ENCODE peak calls at places on chromosome 18, in five cellular contexts. One of them, this sample, is unnamed.

GRCh38 chr18:74480149-74480651 is 16.0 kb upstream of the CNDP2 start:
- DNase-seq in HepG2: peak
- DNase-seq in GM12891: no peak
- DNase-seq in K562: peak
- DNase-seq in H1: no peak
- DNase-seq in this sample: no peak

GRCh38 chr18:76687271-76688006 is 134.9 kb upstream of the ZNF236 start:
- DNase-seq in HepG2: no peak
- DNase-seq in GM12891: no peak
- DNase-seq in K562: no peak
- DNase-seq in H1: no peak
- DNase-seq in this sample: no peak

GRCh38 chr18:47992266-47992665 is 61.8 kb upstream of the SMAD2 start:
- DNase-seq in HepG2: no peak
- DNase-seq in GM12891: no peak
- DNase-seq in K562: no peak
- DNase-seq in H1: no peak
- DNase-seq in this sample: no peak

GRCh38 chr18:27045342-27045741 is 139.8 kb downstream of the CHST9 start:
- DNase-seq in HepG2: no peak
- DNase-seq in GM12891: no peak
- DNase-seq in K562: no peak
- DNase-seq in H1: no peak
- DNase-seq in this sample: no peak

GRCh38 chr18:48831113-48831759 is 119.5 kb downstream of the SMAD7 start:
- DNase-seq in HepG2: no peak
- DNase-seq in GM12891: no peak
- DNase-seq in K562: no peak
- DNase-seq in H1: no peak
- DNase-seq in this sample: no peak

GRCh38 chr18:70319185-70319584 is 30.3 kb downstream of the SOCS6 start:
- DNase-seq in HepG2: no peak
- DNase-seq in GM12891: no peak
- DNase-seq in K562: no peak
- DNase-seq in H1: no peak
- DNase-seq in this sample: no peak

GRCh38 chr18:48819276-48819675 is 131.5 kb downstream of the SMAD7 start:
- DNase-seq in HepG2: no peak
- DNase-seq in GM12891: no peak
- DNase-seq in K562: no peak
- DNase-seq in H1: no peak
- DNase-seq in this sample: no peak

GRCh38 chr18:41940506-41941215 is 14.4 kb upstream of the PIK3C3 start:
- DNase-seq in HepG2: no peak
- DNase-seq in GM12891: no peak
- DNase-seq in K562: no peak
- DNase-seq in H1: peak
- DNase-seq in this sample: no peak

GRCh38 chr18:12934454-12935071 is 13.2 kb upstream of the SEH1L start:
- DNase-seq in HepG2: peak
- DNase-seq in GM12891: peak
- DNase-seq in K562: peak
- DNase-seq in H1: no peak
- DNase-seq in this sample: no peak

GRCh38 chr18:24231773-24232735 is 93.2 kb downstream of the CABYR start:
- DNase-seq in HepG2: no peak
- DNase-seq in GM12891: no peak
- DNase-seq in K562: no peak
- DNase-seq in H1: no peak
- DNase-seq in this sample: no peak

GRCh38 chr18:13521418-13521817 is 204.9 kb downstream of the FAM210A start:
- DNase-seq in HepG2: no peak
- DNase-seq in GM12891: no peak
- DNase-seq in K562: no peak
- DNase-seq in H1: no peak
- DNase-seq in this sample: no peak

GRCh38 chr18:13006731-13007550 is 15.8 kb downstream of the CEP192 start:
- DNase-seq in HepG2: no peak
- DNase-seq in GM12891: no peak
- DNase-seq in K562: no peak
- DNase-seq in H1: no peak
- DNase-seq in this sample: no peak

GRCh38 chr18:10715791-10716190 is 190.0 kb downstream of the NAPG start:
- DNase-seq in HepG2: no peak
- DNase-seq in GM12891: no peak
- DNase-seq in K562: no peak
- DNase-seq in H1: no peak
- DNase-seq in this sample: no peak
- TF ChIP-seq TAF1 in HepG2: no peak
- TF ChIP-seq TAF1 in GM12891: no peak
- TF ChIP-seq TAF1 in K562: no peak
- TF ChIP-seq TAF1 in H1: no peak
- TF ChIP-seq TAF1 in this sample: no peak

GRCh38 chr18:22822024-22822423 is 111.1 kb upstream of the RBBP8 start:
- DNase-seq in HepG2: no peak
- DNase-seq in GM12891: no peak
- DNase-seq in K562: no peak
- DNase-seq in H1: peak
- DNase-seq in this sample: no peak
- TF ChIP-seq POLR2AphosphoS5 in HepG2: no peak
- TF ChIP-seq POLR2AphosphoS5 in GM12891: no peak
- TF ChIP-seq POLR2AphosphoS5 in K562: no peak
- TF ChIP-seq POLR2AphosphoS5 in H1: no peak
- TF ChIP-seq POLR2AphosphoS5 in this sample: no peak

GRCh38 chr18:37501136-37501535 is 64.5 kb downstream of the CELF4 start:
- DNase-seq in HepG2: no peak
- DNase-seq in GM12891: no peak
- DNase-seq in K562: no peak
- DNase-seq in H1: no peak
- DNase-seq in this sample: no peak

GRCh38 chr18:37499913-37500312 is 65.7 kb downstream of the CELF4 start:
- DNase-seq in HepG2: no peak
- DNase-seq in GM12891: no peak
- DNase-seq in K562: no peak
- DNase-seq in H1: no peak
- DNase-seq in this sample: no peak

GRCh38 chr18:37499008-37499407 is 66.6 kb downstream of the CELF4 start:
- DNase-seq in HepG2: no peak
- DNase-seq in GM12891: no peak
- DNase-seq in K562: no peak
- DNase-seq in H1: no peak
- DNase-seq in this sample: no peak

GRCh38 chr18:37502601-37503000 is 63.0 kb downstream of the CELF4 start:
- DNase-seq in HepG2: no peak
- DNase-seq in GM12891: no peak
- DNase-seq in K562: no peak
- DNase-seq in H1: no peak
- DNase-seq in this sample: no peak

DNA sequence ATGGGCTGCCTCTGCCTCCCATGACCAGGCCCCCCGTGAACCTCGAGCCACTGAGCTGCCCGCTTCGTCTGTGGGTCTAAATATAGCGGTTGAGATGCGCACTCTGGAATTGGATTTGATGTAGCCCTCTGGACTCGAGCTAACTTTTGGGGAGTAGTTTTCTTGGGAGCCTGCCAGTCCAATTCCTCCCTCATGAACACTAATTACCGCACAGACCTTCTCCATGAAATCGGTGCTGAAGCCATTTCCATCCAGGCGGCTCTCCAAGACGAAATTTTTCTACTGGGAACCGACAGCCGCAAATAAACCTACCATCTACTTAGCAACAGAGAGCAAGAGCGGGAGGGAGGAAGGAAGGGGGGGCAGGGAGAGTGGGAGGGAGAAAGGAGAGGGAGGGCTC is 63.6 kb downstream of the CELF4 start:
- DNase-seq in HepG2: no peak
- DNase-seq in GM12891: no peak
- DNase-seq in K562: no peak
- DNase-seq in H1: no peak
- DNase-seq in this sample: no peak
- TF ChIP-seq POLR2A in HepG2: no peak
- TF ChIP-seq POLR2A in GM12891: no peak
- TF ChIP-seq POLR2A in K562: no peak
- TF ChIP-seq POLR2A in H1: no peak
- TF ChIP-seq POLR2A in this sample: no peak

DNA sequence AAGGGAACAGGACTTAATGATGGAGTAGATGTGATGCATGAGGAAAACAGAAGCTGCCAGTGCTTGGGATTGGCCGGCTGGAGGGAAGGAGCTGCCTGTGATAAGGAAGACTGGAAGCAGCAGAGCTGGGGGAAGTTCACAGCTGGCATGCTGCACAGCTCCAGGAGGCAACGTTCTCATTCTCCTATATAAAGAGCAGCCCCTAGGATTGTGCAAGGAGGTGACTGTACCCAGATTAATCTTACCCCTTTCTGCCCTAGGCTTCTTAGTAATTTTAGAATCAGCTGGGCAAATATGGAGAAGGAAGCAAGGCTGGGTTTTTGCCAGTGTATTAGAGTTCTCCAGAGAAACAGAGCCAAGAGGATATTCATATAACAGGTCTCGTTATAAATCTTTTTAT is 155.8 kb downstream of the ALPK2 start:
- DNase-seq in HepG2: no peak
- DNase-seq in GM12891: no peak
- DNase-seq in K562: no peak
- DNase-seq in H1: no peak
- DNase-seq in this sample: no peak
- TF ChIP-seq TAF1 in HepG2: no peak
- TF ChIP-seq TAF1 in GM12891: no peak
- TF ChIP-seq TAF1 in K562: no peak
- TF ChIP-seq TAF1 in H1: no peak
- TF ChIP-seq TAF1 in this sample: no peak

GRCh38 chr18:36441426-36441870 is 143.9 kb downstream of the FHOD3 start:
- DNase-seq in HepG2: no peak
- DNase-seq in GM12891: no peak
- DNase-seq in K562: no peak
- DNase-seq in H1: no peak
- DNase-seq in this sample: no peak
- TF ChIP-seq POLR2AphosphoS5 in HepG2: no peak
- TF ChIP-seq POLR2AphosphoS5 in GM12891: no peak
- TF ChIP-seq POLR2AphosphoS5 in K562: no peak
- TF ChIP-seq POLR2AphosphoS5 in H1: no peak
- TF ChIP-seq POLR2AphosphoS5 in this sample: no peak

DNA sequence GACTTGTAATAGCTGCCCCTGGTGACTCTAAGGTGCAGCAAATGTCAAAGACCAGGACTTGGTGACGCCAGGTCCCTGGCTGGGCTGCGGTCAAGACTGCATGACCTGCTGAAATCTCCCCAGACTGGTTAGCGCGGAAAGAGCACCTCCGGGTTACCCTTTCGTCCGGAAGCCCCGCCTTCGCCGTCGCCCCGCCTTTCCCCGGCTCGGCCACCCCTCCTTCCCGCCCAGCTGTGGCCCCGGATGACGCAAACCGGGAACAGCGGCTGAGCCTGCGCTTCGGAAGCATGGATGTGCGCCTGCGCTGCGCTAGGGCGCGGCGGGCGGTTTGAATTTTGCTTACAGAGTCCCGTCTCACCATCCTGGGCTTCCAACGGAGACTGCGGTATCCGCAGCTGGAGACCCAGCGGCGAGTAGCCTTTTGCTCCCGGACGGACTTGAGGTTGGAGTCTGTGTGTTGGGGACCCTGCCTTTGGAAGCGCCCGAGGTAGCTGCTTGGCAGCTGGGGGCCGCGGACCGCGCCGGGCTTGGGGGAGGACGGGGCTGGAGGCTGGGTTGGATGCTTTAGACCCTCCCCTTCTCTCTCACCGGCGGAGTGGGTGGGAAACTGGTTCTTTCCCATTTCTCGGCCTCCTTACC is at the start of gene SKA1:
- DNase-seq in HepG2: peak
- DNase-seq in GM12891: peak
- DNase-seq in K562: peak
- DNase-seq in H1: peak
- DNase-seq in this sample: peak
- TF ChIP-seq POLR2A in HepG2: peak
- TF ChIP-seq POLR2A in GM12891: peak
- TF ChIP-seq POLR2A in K562: peak
- TF ChIP-seq POLR2A in H1: peak
- TF ChIP-seq POLR2A in this sample: peak

GRCh38 chr18:73151086-73151485 is 283.3 kb upstream of the NETO1 start:
- DNase-seq in HepG2: no peak
- DNase-seq in GM12891: no peak
- DNase-seq in K562: no peak
- DNase-seq in H1: no peak
- DNase-seq in this sample: no peak
- TF ChIP-seq TAF1 in HepG2: no peak
- TF ChIP-seq TAF1 in GM12891: no peak
- TF ChIP-seq TAF1 in K562: no peak
- TF ChIP-seq TAF1 in H1: no peak
- TF ChIP-seq TAF1 in this sample: no peak

This sample was measured in GM12892.